ENCODE peak calls at places on chromosomes 6 and 20, in ten cellular contexts. G, U, Y, B, P, S, O, X, A and Q are unnamed samples.

GRCh38 chr6:167736486-167737204 is 90.1 kb upstream of the AFDN start:
- DNase-seq in G (no peak), B (no peak), O (no peak), X (peak), U (no peak), A (no peak), P (no peak), Y (no peak), S (no peak), Q (no peak)

GRCh38 chr6:131694832-131695426 is 6.3 kb downstream of the OR2A4 start:
- DNase-seq in X (peak), U (peak), P (no peak), S (peak), A (peak), O (peak), B (peak), Y (no peak), G (peak), Q (no peak)

GRCh38 chr6:88298446-88298845 is 132.3 kb upstream of the CNR1 start:
- DNase-seq in S (no peak), O (no peak), U (no peak), G (no peak), A (no peak), X (no peak), P (no peak), B (no peak), Y (no peak), Q (no peak)

GRCh38 chr6:107348224-107348623 is 111.1 kb downstream of the PDSS2 start:
- DNase-seq in O (no peak), A (no peak), Y (no peak), S (no peak), X (no peak), G (peak), U (no peak), P (no peak), B (no peak), Q (no peak)

GRCh38 chr20:31508517-31509244 is 5.6 kb upstream of the HM13 start:
- DNase-seq in O (no peak), P (no peak), U (no peak), B (no peak), G (no peak), X (no peak), Y (no peak), S (no peak), A (no peak), Q (no peak)

GRCh38 chr20:24795444-24795843 is 153.6 kb upstream of the CST7 start:
- DNase-seq in X (no peak), Y (no peak), P (no peak), G (no peak), B (no peak), A (no peak), O (no peak), S (no peak), U (no peak), Q (no peak)

GRCh38 chr6:9745476-9745875 is 669.4 kb downstream of the TFAP2A start:
- DNase-seq in G (no peak), S (no peak), A (no peak), Y (no peak), B (no peak), X (peak), O (no peak), U (no peak), P (no peak), Q (no peak)

GRCh38 chr20:20410678-20411077 is 42.8 kb downstream of the INSM1 start:
- DNase-seq in G (no peak), P (no peak), X (peak), A (no peak), O (no peak), S (peak), Y (no peak), U (peak), B (peak), Q (no peak)

GRCh38 chr20:25321262-25321831 is 69.3 kb downstream of the ABHD12 start:
- DNase-seq in X (no peak), U (no peak), A (no peak), S (peak), O (no peak), P (no peak), Y (no peak), G (no peak), B (no peak), Q (peak)

GRCh38 chr6:29631860-29632731 is 887 bp downstream of the GABBR1 start:
- DNase-seq in X (peak), G (peak), O (no peak), S (peak), P (no peak), A (no peak), B (peak), Y (peak), U (peak), Q (peak)

GRCh38 chr6:47651505-47651944 is 46.9 kb upstream of the ADGRF4 start:
- DNase-seq in S (no peak), P (no peak), G (peak), O (peak), X (peak), A (peak), Y (no peak), U (no peak), B (no peak), Q (no peak)

GRCh38 chr6:150119256-150119655 is 23.6 kb upstream of the PPP1R14C start:
- DNase-seq in O (no peak), B (no peak), X (peak), S (no peak), A (no peak), Y (no peak), P (no peak), U (no peak), G (no peak), Q (no peak)

GRCh38 chr6:112717401-112717800 is 370.3 kb downstream of the RFPL4B start:
- DNase-seq in U (no peak), X (peak), O (no peak), Y (no peak), A (no peak), P (no peak), S (no peak), G (no peak), B (no peak), Q (no peak)

GRCh38 chr20:60977896-60978295 is 274.2 kb upstream of the CDH4 start:
- DNase-seq in P (no peak), Y (no peak), U (no peak), A (no peak), O (no peak), B (no peak), G (no peak), S (no peak), X (no peak), Q (no peak)
- TF ChIP-seq CTCF in P (no peak), Y (no peak), U (no peak), A (no peak), O (no peak), B (no peak), G (no peak), S (no peak), X (no peak), Q (no peak)

GRCh38 chr6:6227896-6228295 is 92.6 kb downstream of the F13A1 start:
- DNase-seq in Y (no peak), X (no peak), P (no peak), A (no peak), S (no peak), G (no peak), U (no peak), B (no peak), O (no peak), Q (no peak)

GRCh38 chr6:6221829-6222535 is 98.5 kb downstream of the F13A1 start:
- DNase-seq in O (no peak), U (peak), P (no peak), G (no peak), B (peak), A (no peak), Y (no peak), S (peak), X (no peak), Q (no peak)

GRCh38 chr6:6225885-6226284 is 94.6 kb downstream of the F13A1 start:
- DNase-seq in B (no peak), U (no peak), X (no peak), G (no peak), Y (no peak), O (no peak), P (no peak), S (peak), A (no peak), Q (no peak)

GRCh38 chr6:6220718-6221117 is 99.7 kb downstream of the F13A1 start:
- DNase-seq in Y (no peak), P (no peak), O (no peak), G (no peak), A (no peak), X (no peak), S (no peak), U (peak), B (no peak), Q (no peak)

DNA sequence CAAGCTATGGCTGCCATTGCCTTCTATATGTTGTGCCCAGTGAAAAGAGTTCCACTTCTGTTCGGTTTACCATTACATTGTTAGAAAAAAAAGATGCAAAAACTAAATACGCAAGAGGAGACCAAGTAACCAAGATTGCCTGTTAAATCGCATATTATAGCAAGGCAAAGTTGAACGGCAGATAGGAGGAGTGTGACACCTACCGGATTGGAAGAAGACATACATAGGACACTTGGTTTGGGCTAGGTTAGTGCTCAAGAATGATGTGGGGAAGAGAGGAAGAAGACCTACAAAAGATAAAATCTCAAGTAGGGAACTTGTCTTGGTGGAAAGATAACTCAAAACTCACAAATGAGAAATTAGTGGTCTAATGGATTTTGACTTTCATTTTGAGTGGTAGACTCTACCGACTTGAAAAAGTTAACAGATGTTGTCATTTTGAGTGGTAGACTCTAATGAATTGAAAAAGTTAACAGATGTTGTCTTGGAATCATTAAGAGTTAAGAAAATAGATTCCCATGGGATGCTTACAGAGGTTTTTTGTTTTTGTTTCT is 95.5 kb downstream of the F13A1 start:
- DNase-seq in G (no peak), X (no peak), A (no peak), B (no peak), O (no peak), U (no peak), S (no peak), P (no peak), Y (no peak), Q (no peak)
- TF ChIP-seq CTCF in G (no peak), X (no peak), A (no peak), B (no peak), O (no peak), U (no peak), S (no peak), P (no peak), Y (no peak), Q (no peak)

GRCh38 chr20:37903317-37904007 is 535 bp downstream of the VSTM2L start:
- DNase-seq in P (no peak), B (no peak), S (no peak), G (no peak), X (no peak), O (no peak), Y (no peak), U (no peak), A (no peak), Q (peak)
- TF ChIP-seq CTCF in P (no peak), B (no peak), S (no peak), G (peak), X (no peak), O (peak), Y (peak), U (peak), A (peak), Q (no peak)

GRCh38 chr6:33205172-33206026 is 944 bp downstream of the HSD17B8 start:
- DNase-seq in A (no peak), S (no peak), P (no peak), Y (no peak), O (no peak), X (no peak), B (no peak), U (no peak), G (peak), Q (no peak)
- TF ChIP-seq CTCF in A (peak), S (no peak), P (no peak), Y (no peak), O (no peak), X (peak), B (no peak), U (no peak), G (peak), Q (no peak)

GRCh38 chr6:4021133-4021861 is 57.6 kb downstream of the FAM217A start:
- DNase-seq in Y (peak), O (peak), A (peak), S (peak), G (peak), B (peak), P (peak), U (peak), X (peak), Q (peak)
- TF ChIP-seq CTCF in Y (no peak), O (peak), A (peak), S (no peak), G (peak), B (peak), P (no peak), U (peak), X (peak), Q (no peak)

GRCh38 chr6:34731393-34732060 is 25.8 kb upstream of the SNRPC start:
- DNase-seq in B (no peak), Y (no peak), S (no peak), A (no peak), X (no peak), G (no peak), O (no peak), P (no peak), U (no peak), Q (no peak)

GRCh38 chr6:34726055-34726454 is 29.5 kb upstream of the ILRUN start:
- DNase-seq in X (no peak), Y (no peak), S (no peak), U (no peak), A (no peak), G (no peak), P (no peak), B (no peak), O (no peak), Q (no peak)

DNA sequence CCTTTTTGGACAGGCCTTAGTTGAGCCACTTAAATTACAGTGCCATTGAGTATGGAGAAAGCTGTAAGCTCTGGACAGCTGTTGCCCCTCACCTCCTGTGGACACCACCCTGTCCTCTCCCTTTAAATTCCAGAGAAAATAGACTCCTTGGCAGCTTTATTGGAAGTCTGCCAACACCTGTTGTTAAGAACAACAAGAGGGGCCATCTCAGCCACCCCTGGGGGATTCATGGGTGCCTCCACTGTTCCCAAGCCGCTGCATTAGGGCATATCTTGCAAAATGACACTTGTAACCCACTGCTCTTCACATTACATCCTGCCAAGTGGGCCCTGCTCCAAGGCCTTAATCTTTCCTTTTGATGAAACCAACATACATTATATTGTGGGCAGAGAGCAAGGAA is 27.3 kb upstream of the SNRPC start:
- DNase-seq in Y (no peak), A (no peak), S (no peak), X (no peak), B (no peak), U (no peak), P (no peak), O (no peak), G (no peak), Q (no peak)
- TF ChIP-seq CTCF in Y (no peak), A (no peak), S (no peak), X (no peak), B (no peak), U (no peak), P (no peak), O (no peak), G (no peak), Q (no peak)

GRCh38 chr6:23176883-23177282 is 607.5 kb downstream of the HDGFL1 start:
- DNase-seq in X (no peak), Y (no peak), U (no peak), S (no peak), A (no peak), B (no peak), G (peak), O (no peak), P (no peak), Q (no peak)
- TF ChIP-seq CTCF in X (no peak), Y (no peak), U (no peak), S (no peak), A (no peak), B (no peak), G (peak), O (no peak), P (no peak), Q (no peak)

GRCh38 chr6:166559211-166559610 is 27.3 kb downstream of the RAMACL start:
- DNase-seq in Y (no peak), G (no peak), X (peak), S (no peak), O (no peak), B (no peak), U (no peak), P (no peak), A (no peak), Q (no peak)

GRCh38 chr6:166558156-166559025 is 28.1 kb downstream of the RAMACL start:
- DNase-seq in P (no peak), O (no peak), G (no peak), Y (no peak), B (no peak), U (no peak), S (no peak), X (no peak), A (no peak), Q (no peak)

GRCh38 chr6:166560222-166560621 is 26.3 kb downstream of the RAMACL start:
- DNase-seq in O (no peak), B (no peak), G (no peak), X (no peak), S (no peak), P (no peak), A (no peak), U (no peak), Y (no peak), Q (no peak)

GRCh38 chr6:166561766-166562165 is 24.7 kb downstream of the RAMACL start:
- DNase-seq in O (peak), U (no peak), Y (no peak), X (no peak), S (no peak), B (no peak), A (no peak), P (no peak), G (no peak), Q (no peak)

DNA sequence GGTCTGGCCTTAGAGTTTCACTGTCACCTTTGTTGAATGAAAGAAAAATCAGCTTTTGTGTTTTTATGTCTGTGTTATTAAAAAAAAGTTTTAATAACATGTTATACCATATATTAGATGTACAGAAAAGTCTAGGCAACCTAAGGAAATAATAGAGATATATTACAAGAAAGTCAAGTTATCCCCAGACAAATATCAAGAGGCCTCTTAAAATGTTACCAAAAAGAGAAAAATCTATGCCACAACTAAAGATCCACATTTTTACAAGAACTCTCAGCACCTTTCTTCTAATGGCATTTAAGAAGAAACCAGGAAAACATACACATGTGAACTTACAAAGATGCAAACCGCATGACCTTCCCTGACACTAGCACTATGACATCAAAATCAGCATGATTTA is 26.8 kb downstream of the RAMACL start:
- DNase-seq in A (no peak), U (no peak), S (no peak), Y (no peak), G (no peak), O (no peak), B (no peak), X (no peak), P (no peak), Q (no peak)
- TF ChIP-seq CTCF in A (no peak), U (no peak), S (no peak), Y (no peak), G (no peak), O (no peak), B (no peak), X (no peak), P (no peak), Q (no peak)

DNA sequence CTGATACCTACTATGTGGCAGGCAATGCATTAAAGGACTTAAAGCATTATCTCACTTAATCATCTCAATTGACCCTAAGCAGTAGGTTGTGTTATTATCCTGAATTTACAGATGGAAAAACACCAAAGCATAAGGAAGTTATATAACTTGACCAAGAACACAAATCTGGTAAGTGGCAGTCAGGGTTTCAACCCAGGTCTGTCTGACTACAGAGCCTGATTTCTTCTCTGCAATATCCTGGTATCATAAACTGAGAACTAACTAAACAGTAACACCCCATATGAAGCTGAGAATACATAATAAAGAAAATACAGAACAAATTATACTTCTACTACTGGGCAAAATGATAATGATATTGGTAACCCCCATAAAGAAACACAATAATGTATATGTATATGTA is 13.8 kb upstream of the DST start:
- DNase-seq in X (no peak), P (no peak), B (no peak), S (no peak), U (no peak), Y (no peak), G (no peak), A (no peak), O (no peak), Q (no peak)
- TF ChIP-seq CTCF in X (no peak), P (no peak), B (no peak), S (no peak), U (no peak), Y (no peak), G (no peak), A (no peak), O (no peak), Q (no peak)

DNA sequence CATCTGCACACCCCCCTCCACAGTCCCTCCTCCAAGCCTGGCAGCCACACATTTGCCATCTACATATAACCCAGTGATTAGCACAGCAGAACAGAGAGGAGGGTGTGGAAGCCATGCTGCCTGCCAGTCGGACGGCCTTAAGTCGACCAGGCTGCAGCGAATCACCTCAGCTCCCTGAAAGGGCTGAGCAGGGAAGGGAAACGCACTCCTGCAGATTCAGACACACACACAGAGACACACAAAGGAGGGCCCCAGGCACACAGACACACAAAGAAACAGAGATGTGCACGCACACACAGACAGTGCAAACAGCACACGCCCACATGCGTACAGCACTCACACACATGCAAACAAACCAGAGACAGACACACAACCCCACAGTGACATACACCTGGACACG is 11.2 kb upstream of the SIRPA start:
- DNase-seq in X (no peak), B (no peak), Y (no peak), A (no peak), P (no peak), U (no peak), O (no peak), S (no peak), G (no peak), Q (no peak)
- TF ChIP-seq CTCF in X (no peak), B (no peak), Y (no peak), A (no peak), P (no peak), U (no peak), O (no peak), S (no peak), G (no peak), Q (no peak)